ENCODE peak calls at places on chromosomes 6 and 20, in four cellular contexts. One of them, this sample, is unnamed.
A peak's percentile ranks its signal among the peaks of the same experiment; 100 is the strongest.

GRCh38 chr6:24930386-24930785 is 5.4 kb downstream of the RIPOR2 start:
- DNase-seq in GM12878: no peak
- DNase-seq in IMR-90: peak; percentile 85
- DNase-seq in K562: no peak
- DNase-seq in this sample: no peak

GRCh38 chr6:146189131-146189530 is 160.3 kb downstream of the GRM1 start:
- DNase-seq in K562: no peak
- DNase-seq in IMR-90: no peak
- DNase-seq in GM12878: no peak
- DNase-seq in this sample: no peak

GRCh38 chr20:41133709-41134361 is 3.5 kb upstream of the PLCG1 start:
- DNase-seq in GM12878: peak; percentile 94
- DNase-seq in IMR-90: peak; percentile 18
- DNase-seq in K562: peak; percentile 76
- DNase-seq in this sample: no peak

GRCh38 chr6:137348777-137349176 is 129.6 kb upstream of the IFNGR1 start:
- DNase-seq in IMR-90: no peak
- DNase-seq in K562: no peak
- DNase-seq in GM12878: no peak
- DNase-seq in this sample: no peak

GRCh38 chr20:20261159-20261558 is 106.7 kb upstream of the INSM1 start:
- DNase-seq in K562: no peak
- DNase-seq in IMR-90: no peak
- DNase-seq in GM12878: no peak
- DNase-seq in this sample: no peak

GRCh38 chr20:48750941-48751620 is 76.7 kb downstream of the PREX1 start:
- DNase-seq in K562: no peak
- DNase-seq in GM12878: no peak
- DNase-seq in IMR-90: no peak
- DNase-seq in this sample: no peak

GRCh38 chr6:169824021-169824420 is 72.6 kb downstream of the ERMARD start:
- DNase-seq in IMR-90: no peak
- DNase-seq in K562: no peak
- DNase-seq in GM12878: no peak
- DNase-seq in this sample: no peak

GRCh38 chr20:38665886-38666285 is 58.4 kb upstream of the SLC32A1 start:
- DNase-seq in K562: no peak
- DNase-seq in IMR-90: no peak
- DNase-seq in GM12878: no peak
- DNase-seq in this sample: no peak

GRCh38 chr6:46056906-46057529 is 41.4 kb upstream of the CLIC5 start:
- DNase-seq in GM12878: no peak
- DNase-seq in IMR-90: no peak
- DNase-seq in K562: no peak
- DNase-seq in this sample: no peak

GRCh38 chr20:56003966-56004365 is 1.4 kb downstream of the CBLN4 start:
- DNase-seq in GM12878: no peak
- DNase-seq in IMR-90: no peak
- DNase-seq in K562: no peak
- DNase-seq in this sample: no peak

DNA sequence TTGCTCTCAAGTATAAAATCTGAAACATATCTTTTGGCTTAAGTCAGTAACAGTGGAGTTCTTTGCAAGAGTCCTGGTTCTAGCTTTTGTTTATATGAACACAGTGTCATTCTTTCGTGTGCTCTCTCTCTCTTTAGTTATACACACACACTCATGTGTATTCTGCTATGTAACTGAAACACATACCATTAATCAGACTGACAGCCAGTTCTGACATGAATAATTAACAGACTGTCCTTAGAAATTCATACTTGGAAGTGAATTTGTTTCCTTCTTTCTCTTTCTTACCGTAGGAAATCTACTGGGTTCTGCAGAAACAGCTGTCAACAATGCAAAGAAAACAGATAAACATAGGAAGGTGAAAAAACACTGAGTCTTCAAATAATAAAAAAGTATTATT is 2.5 kb downstream of the MCM9 start:
- DNase-seq in K562: no peak
- DNase-seq in GM12878: no peak
- DNase-seq in IMR-90: peak; percentile 40
- DNase-seq in this sample: no peak
- TF ChIP-seq ELK1 in K562: no peak
- TF ChIP-seq ELK1 in GM12878: no peak
- TF ChIP-seq ELK1 in IMR-90: no peak
- TF ChIP-seq ELK1 in this sample: no peak

GRCh38 chr20:32894711-32895355 is 36.1 kb downstream of the EFCAB8 start:
- DNase-seq in GM12878: no peak
- DNase-seq in IMR-90: no peak
- DNase-seq in K562: no peak
- DNase-seq in this sample: no peak
- TF ChIP-seq ELK1 in GM12878: no peak
- TF ChIP-seq ELK1 in IMR-90: no peak
- TF ChIP-seq ELK1 in K562: no peak
- TF ChIP-seq ELK1 in this sample: no peak

DNA sequence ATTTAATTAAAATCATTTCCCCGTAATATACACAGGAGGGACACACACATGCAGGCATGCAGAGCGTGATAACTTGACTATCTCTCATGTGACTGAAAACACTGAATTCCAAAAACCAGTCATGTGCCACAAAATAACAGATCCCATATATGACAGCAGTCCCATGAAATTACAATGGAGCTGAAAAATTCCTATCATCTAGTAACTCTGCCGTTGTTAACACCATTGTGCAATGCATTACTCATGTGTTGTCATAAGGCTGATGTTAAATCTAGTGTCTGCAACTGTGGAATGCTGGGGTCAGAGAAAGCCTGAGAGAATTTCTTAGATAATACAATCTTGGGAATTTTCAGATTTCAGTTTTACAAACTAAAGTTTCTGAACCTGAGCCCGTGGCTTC is 70.3 kb downstream of the LYRM4 start:
- DNase-seq in GM12878: no peak
- DNase-seq in K562: no peak
- DNase-seq in IMR-90: peak; percentile 98
- DNase-seq in this sample: peak; percentile 41
- TF ChIP-seq ELK1 in GM12878: no peak
- TF ChIP-seq ELK1 in K562: no peak
- TF ChIP-seq ELK1 in IMR-90: no peak
- TF ChIP-seq ELK1 in this sample: no peak

GRCh38 chr6:107633680-107634141 is 143.8 kb downstream of the SOBP start:
- DNase-seq in GM12878: no peak
- DNase-seq in IMR-90: no peak
- DNase-seq in K562: no peak
- DNase-seq in this sample: no peak

GRCh38 chr6:107636486-107636885 is 146.6 kb downstream of the SOBP start:
- DNase-seq in K562: peak; percentile 20
- DNase-seq in GM12878: no peak
- DNase-seq in IMR-90: no peak
- DNase-seq in this sample: no peak

GRCh38 chr6:107632757-107633156 is 142.8 kb downstream of the SOBP start:
- DNase-seq in IMR-90: no peak
- DNase-seq in K562: no peak
- DNase-seq in GM12878: no peak
- DNase-seq in this sample: no peak

GRCh38 chr6:107635058-107635515 is 145.2 kb downstream of the SOBP start:
- DNase-seq in K562: no peak
- DNase-seq in GM12878: no peak
- DNase-seq in IMR-90: no peak
- DNase-seq in this sample: no peak

GRCh38 chr6:107634147-107635057 is 144.5 kb downstream of the SOBP start:
- DNase-seq in GM12878: no peak
- DNase-seq in IMR-90: no peak
- DNase-seq in K562: no peak
- DNase-seq in this sample: no peak
- TF ChIP-seq ELK1 in GM12878: no peak
- TF ChIP-seq ELK1 in IMR-90: no peak
- TF ChIP-seq ELK1 in K562: no peak
- TF ChIP-seq ELK1 in this sample: no peak

GRCh38 chr20:61570796-61571195 is 318.7 kb downstream of the CDH4 start:
- DNase-seq in K562: no peak
- DNase-seq in GM12878: no peak
- DNase-seq in IMR-90: no peak
- DNase-seq in this sample: no peak
- TF ChIP-seq ELK1 in K562: no peak
- TF ChIP-seq ELK1 in GM12878: no peak
- TF ChIP-seq ELK1 in IMR-90: no peak
- TF ChIP-seq ELK1 in this sample: no peak

DNA sequence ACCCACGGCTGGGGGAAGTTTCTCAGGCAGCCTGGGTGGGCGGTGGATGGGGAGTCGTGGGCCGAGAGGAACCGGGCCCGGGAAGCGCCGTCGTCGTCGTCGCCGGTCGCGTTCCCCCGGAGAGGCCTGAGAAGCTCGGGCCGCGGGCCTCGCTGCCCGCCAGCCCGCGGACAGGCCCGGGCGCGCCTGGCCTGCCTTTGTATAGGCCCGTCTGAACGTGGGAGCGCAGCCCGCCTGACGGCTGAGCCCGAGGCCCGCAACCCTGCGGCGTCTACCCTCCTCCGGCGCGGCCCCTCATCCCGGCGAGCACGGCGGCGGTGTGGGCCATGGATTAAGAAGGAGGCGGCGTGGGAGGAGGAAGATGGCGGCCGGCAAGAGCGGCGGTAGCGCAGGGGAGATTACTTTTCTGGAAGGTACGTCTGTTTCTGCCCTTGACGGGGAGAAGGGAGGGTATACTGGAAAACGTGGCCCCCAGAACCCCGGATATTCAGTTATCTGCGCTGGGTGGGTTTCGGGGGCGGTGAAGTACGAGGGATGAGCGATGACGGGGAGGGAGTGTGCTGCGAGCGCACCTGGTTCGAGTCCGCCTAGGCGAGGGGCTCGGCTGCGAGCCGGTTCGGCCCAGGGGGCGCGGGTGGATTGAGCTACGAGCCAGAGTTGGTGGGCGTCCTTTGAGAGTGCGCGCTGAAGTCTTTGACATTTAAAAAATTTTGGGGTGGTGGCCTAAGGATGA is 650 bp downstream of the SENP6 start:
- DNase-seq in K562: peak; percentile 37
- DNase-seq in GM12878: no peak
- DNase-seq in IMR-90: peak; percentile 42
- DNase-seq in this sample: peak; percentile 68
- TF ChIP-seq ELK1 in K562: no peak
- TF ChIP-seq ELK1 in GM12878: no peak
- TF ChIP-seq ELK1 in IMR-90: no peak
- TF ChIP-seq ELK1 in this sample: no peak

GRCh38 chr6:139882977-139883728 is 508.7 kb upstream of the CITED2 start:
- DNase-seq in GM12878: no peak
- DNase-seq in K562: no peak
- DNase-seq in IMR-90: peak; percentile 51
- DNase-seq in this sample: no peak

GRCh38 chr6:139888691-139889122 is 514.3 kb upstream of the CITED2 start:
- DNase-seq in GM12878: no peak
- DNase-seq in IMR-90: peak; percentile 17
- DNase-seq in K562: no peak
- DNase-seq in this sample: no peak

GRCh38 chr6:139883776-139884175 is 509.3 kb upstream of the CITED2 start:
- DNase-seq in K562: no peak
- DNase-seq in GM12878: no peak
- DNase-seq in IMR-90: peak; percentile 27
- DNase-seq in this sample: no peak

GRCh38 chr6:139886396-139886795 is 511.9 kb upstream of the CITED2 start:
- DNase-seq in K562: no peak
- DNase-seq in GM12878: no peak
- DNase-seq in IMR-90: no peak
- DNase-seq in this sample: no peak

DNA sequence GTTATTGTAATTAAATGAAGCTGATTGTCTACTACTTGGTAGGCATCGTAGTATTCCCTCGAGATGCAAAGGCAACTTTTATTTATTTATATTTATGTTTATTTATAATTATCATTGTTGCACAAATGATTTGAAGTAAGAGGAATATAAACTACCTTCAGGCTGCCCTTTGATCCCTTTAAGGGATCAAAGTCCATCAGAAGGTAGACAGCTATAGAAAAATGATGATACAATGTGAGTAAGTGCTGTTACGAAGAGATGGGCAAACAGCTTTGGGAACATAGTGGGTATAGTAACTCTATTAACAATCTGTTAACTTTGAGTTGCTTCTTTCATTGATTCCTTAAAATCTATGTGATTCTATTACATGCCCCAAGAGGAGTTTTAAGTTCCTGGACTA is 512.8 kb upstream of the CITED2 start:
- DNase-seq in K562: no peak
- DNase-seq in GM12878: no peak
- DNase-seq in IMR-90: no peak
- DNase-seq in this sample: no peak
- TF ChIP-seq ELK1 in K562: no peak
- TF ChIP-seq ELK1 in GM12878: no peak
- TF ChIP-seq ELK1 in IMR-90: no peak
- TF ChIP-seq ELK1 in this sample: no peak